ENCODE peak calls at places on chromosomes 16 and 17, in four cellular contexts. X is stomach, F is body of pancreas, E is PC-9. A is an unnamed sample. For H3K4me1 and H3K36me3, the result is how much of the 10 kb centered on the place peaks cover.

GRCh38 chr17:81305051-81305630 is 10.0 kb upstream of the SLC38A10 start:
- DNase-seq in E (no peak), X (no peak), F (no peak), A (no peak)

GRCh38 chr16:90018297-90019200 is 707 bp downstream of the DBNDD1 start:
- DNase-seq in F (peak), E (peak), X (peak), A (no peak)

GRCh38 chr17:1147664-1148063 is 32.1 kb downstream of the ABR start:
- DNase-seq in F (peak), E (peak), X (peak), A (no peak)

GRCh38 chr17:36153887-36154576 is 22.4 kb downstream of the TBC1D3B start:
- DNase-seq in X (no peak), E (no peak), F (no peak), A (no peak)

GRCh38 chr17:80946449-80946848 is 45.2 kb upstream of the CHMP6 start:
- DNase-seq in X (no peak), F (no peak), E (no peak), A (no peak)

GRCh38 chr17:77323413-77324171 is 182.8 kb downstream of the SEC14L1 start:
- DNase-seq in X (peak), E (peak), F (peak), A (no peak)

GRCh38 chr16:59988591-59988990 is 1254.5 kb upstream of the GOT2 start:
- DNase-seq in F (no peak), E (no peak), X (no peak), A (no peak)

GRCh38 chr17:45101883-45102811 is 30.2 kb downstream of the PLCD3 start:
- DNase-seq in X (no peak), F (no peak), E (peak), A (no peak)

GRCh38 chr16:468072-468821 is 42.8 kb downstream of the RAB11FIP3 start:
- DNase-seq in X (no peak), E (no peak), F (no peak), A (no peak)

GRCh38 chr16:13554643-13555042 is 365.3 kb upstream of the ERCC4 start:
- DNase-seq in F (no peak), E (no peak), X (no peak), A (no peak)

GRCh38 chr17:17181666-17182600 is 24.2 kb downstream of the PLD6 start:
- DNase-seq in E (no peak), X (no peak), F (no peak), A (no peak)

GRCh38 chr17:41891135-41892065 is 26.2 kb upstream of the KLHL11 start:
- DNase-seq in E (no peak), F (no peak), X (no peak), A (no peak)

GRCh38 chr16:2015117-2015946 is 4.3 kb upstream of the NPW start:
- DNase-seq in X (peak), F (no peak), E (peak), A (no peak)

GRCh38 chr16:30523768-30524574 is 2.4 kb downstream of the ZNF768 start:
- DNase-seq in X (no peak), F (peak), E (no peak), A (peak)

GRCh38 chr17:47077576-47077975 is 98.5 kb upstream of the RPRML start:
- DNase-seq in E (peak), X (no peak), F (no peak), A (no peak)

GRCh38 chr17:29589524-29590260 is at the start of gene GIT1:
- DNase-seq in E (peak), F (peak), X (peak), A (peak)
- H3K4me1 ChIP-seq in E (under half), F (half or more), X (half or more), A (half or more)

GRCh38 chr16:57658130-57658877 is 9.8 kb upstream of the ADGRG3 start:
- DNase-seq in X (no peak), E (no peak), F (no peak), A (no peak)
- H3K36me3 ChIP-seq in X (half or more), E (under half), F (under half), A (under half)

DNA sequence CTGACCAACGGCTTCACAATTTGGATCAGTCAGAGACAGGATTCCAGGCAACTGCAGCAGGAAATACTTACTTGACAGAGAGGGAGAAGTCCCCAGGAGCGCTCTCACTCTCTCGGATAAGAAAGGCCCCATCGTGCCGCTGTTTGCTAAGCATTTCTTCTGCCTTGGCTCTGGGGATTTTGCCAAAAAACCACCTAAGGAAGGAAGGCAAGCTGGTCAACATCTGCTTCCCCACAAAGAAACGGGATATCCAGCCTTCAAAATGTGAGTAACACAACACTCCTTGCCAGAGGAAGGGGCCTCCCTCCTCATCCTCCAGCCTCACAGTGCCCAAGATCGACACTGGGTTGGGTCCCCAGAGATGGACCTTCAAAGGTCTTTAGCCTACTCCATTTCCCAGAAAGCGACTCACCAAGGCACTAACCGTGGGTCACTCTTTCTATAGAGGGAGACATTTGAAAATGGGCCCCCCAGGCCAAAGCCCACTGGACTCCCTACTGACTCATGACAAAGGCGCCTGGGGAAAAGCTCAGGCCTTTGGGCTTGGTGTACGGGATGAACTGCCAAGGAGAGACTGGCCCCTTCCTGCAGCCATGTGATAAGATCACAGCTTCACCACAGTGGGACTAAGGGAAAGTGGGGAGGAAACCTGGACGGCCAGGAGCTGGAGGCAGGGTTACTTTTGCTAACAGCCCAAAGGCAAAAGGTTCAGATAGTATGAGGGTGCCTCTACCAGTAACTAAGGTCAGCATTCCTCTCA is 36.8 kb upstream of the SLC25A19 start:
- DNase-seq in E (no peak), X (no peak), F (no peak), A (no peak)
- H3K4me1 ChIP-seq in E (under half), X (under half), F (under half), A (under half)

GRCh38 chr16:19574625-19575024 is 19.1 kb downstream of the VPS35L start:
- DNase-seq in E (no peak), X (no peak), F (no peak), A (no peak)
- H3K36me3 ChIP-seq in E (under half), X (half or more), F (under half), A (half or more)

GRCh38 chr16:27374231-27374793 is 27.7 kb upstream of the IL21R start:
- DNase-seq in E (no peak), F (no peak), X (no peak), A (no peak)
- H3K4me1 ChIP-seq in E (under half), F (under half), X (under half), A (under half)